ENCODE peak calls at places on chromosomes 1 and 21, in four cellular contexts. One of them, this sample, is unnamed. For H3K4me1, the result is how much of the 10 kb centered on the place peaks cover.

GRCh38 chr1:231337043-231337471 is 595 bp downstream of the EXOC8 start:
- DNase-seq in GM23248: no peak
- DNase-seq in mammary epithelial cell: peak
- DNase-seq in Karpas-422: no peak
- DNase-seq in this sample: peak

GRCh38 chr1:160726498-160727391 is 12.3 kb upstream of the SLAMF7 start:
- DNase-seq in mammary epithelial cell: peak
- DNase-seq in Karpas-422: peak
- DNase-seq in GM23248: peak
- DNase-seq in this sample: peak

GRCh38 chr1:208183977-208184901 is 59.9 kb downstream of the PLXNA2 start:
- DNase-seq in Karpas-422: no peak
- DNase-seq in mammary epithelial cell: peak
- DNase-seq in GM23248: peak
- DNase-seq in this sample: peak

GRCh38 chr1:201172999-201173610 is 17.5 kb upstream of the IGFN1 start:
- DNase-seq in Karpas-422: no peak
- DNase-seq in GM23248: peak
- DNase-seq in mammary epithelial cell: peak
- DNase-seq in this sample: no peak

GRCh38 chr1:63731117-63732043 is 42.4 kb upstream of the ROR1 start:
- DNase-seq in mammary epithelial cell: peak
- DNase-seq in GM23248: peak
- DNase-seq in Karpas-422: no peak
- DNase-seq in this sample: peak

GRCh38 chr1:8631163-8631562 is 186.3 kb downstream of the RERE start:
- DNase-seq in Karpas-422: no peak
- DNase-seq in GM23248: peak
- DNase-seq in mammary epithelial cell: no peak
- DNase-seq in this sample: peak

GRCh38 chr21:27244356-27244755 is 277.5 kb upstream of the ADAMTS5 start:
- DNase-seq in Karpas-422: no peak
- DNase-seq in mammary epithelial cell: no peak
- DNase-seq in GM23248: peak
- DNase-seq in this sample: no peak

GRCh38 chr1:225517221-225517620 is 89.4 kb upstream of the LBR start:
- DNase-seq in GM23248: no peak
- DNase-seq in mammary epithelial cell: no peak
- DNase-seq in Karpas-422: no peak
- DNase-seq in this sample: no peak

GRCh38 chr1:3741566-3742438 is 10.4 kb upstream of the CCDC27 start:
- DNase-seq in mammary epithelial cell: no peak
- DNase-seq in GM23248: no peak
- DNase-seq in Karpas-422: no peak
- DNase-seq in this sample: no peak

GRCh38 chr1:42430286-42430685 is 25.5 kb downstream of the ZMYND12 start:
- DNase-seq in Karpas-422: no peak
- DNase-seq in mammary epithelial cell: no peak
- DNase-seq in GM23248: peak
- DNase-seq in this sample: no peak

GRCh38 chr1:46413596-46413985 is 19.5 kb downstream of the FAAH start:
- DNase-seq in GM23248: peak
- DNase-seq in Karpas-422: peak
- DNase-seq in mammary epithelial cell: no peak
- DNase-seq in this sample: no peak

GRCh38 chr1:192153276-192153675 is 5.0 kb upstream of the RGS18 start:
- DNase-seq in GM23248: no peak
- DNase-seq in Karpas-422: peak
- DNase-seq in mammary epithelial cell: no peak
- DNase-seq in this sample: peak

GRCh38 chr1:1623631-1624442 is 8.1 kb upstream of the MMP23B start:
- DNase-seq in Karpas-422: no peak
- DNase-seq in mammary epithelial cell: no peak
- DNase-seq in GM23248: no peak
- DNase-seq in this sample: no peak
- H3K4me1 ChIP-seq in Karpas-422: under half
- H3K4me1 ChIP-seq in mammary epithelial cell: under half
- H3K4me1 ChIP-seq in GM23248: under half
- H3K4me1 ChIP-seq in this sample: under half

GRCh38 chr1:24895511-24895910 is 34.6 kb downstream of the RUNX3 start:
- DNase-seq in GM23248: no peak
- DNase-seq in mammary epithelial cell: no peak
- DNase-seq in Karpas-422: no peak
- DNase-seq in this sample: no peak

GRCh38 chr1:24898152-24898908 is 31.7 kb downstream of the RUNX3 start:
- DNase-seq in mammary epithelial cell: peak
- DNase-seq in GM23248: peak
- DNase-seq in Karpas-422: peak
- DNase-seq in this sample: peak

GRCh38 chr1:24897263-24898151 is 32.6 kb downstream of the RUNX3 start:
- DNase-seq in Karpas-422: no peak
- DNase-seq in mammary epithelial cell: no peak
- DNase-seq in GM23248: no peak
- DNase-seq in this sample: no peak

GRCh38 chr1:24896596-24897262 is 33.3 kb downstream of the RUNX3 start:
- DNase-seq in mammary epithelial cell: no peak
- DNase-seq in Karpas-422: no peak
- DNase-seq in GM23248: no peak
- DNase-seq in this sample: no peak

GRCh38 chr1:24896176-24896575 is 33.9 kb downstream of the RUNX3 start:
- DNase-seq in Karpas-422: no peak
- DNase-seq in GM23248: no peak
- DNase-seq in mammary epithelial cell: no peak
- DNase-seq in this sample: no peak
- H3K9ac ChIP-seq in Karpas-422: no peak
- H3K9ac ChIP-seq in GM23248: no peak
- H3K9ac ChIP-seq in mammary epithelial cell: no peak
- H3K9ac ChIP-seq in this sample: no peak

GRCh38 chr1:32197837-32198236 is 2.6 kb upstream of the CCDC28B start:
- DNase-seq in mammary epithelial cell: no peak
- DNase-seq in GM23248: no peak
- DNase-seq in Karpas-422: no peak
- DNase-seq in this sample: no peak

GRCh38 chr1:32200226-32201010 is at the start of gene CCDC28B:
- DNase-seq in mammary epithelial cell: peak
- DNase-seq in Karpas-422: peak
- DNase-seq in GM23248: peak
- DNase-seq in this sample: peak

GRCh38 chr1:32198237-32199042 is 2.0 kb upstream of the CCDC28B start:
- DNase-seq in GM23248: no peak
- DNase-seq in mammary epithelial cell: no peak
- DNase-seq in Karpas-422: no peak
- DNase-seq in this sample: no peak

GRCh38 chr1:32199717-32200072 is 700 bp upstream of the CCDC28B start:
- DNase-seq in mammary epithelial cell: no peak
- DNase-seq in GM23248: peak
- DNase-seq in Karpas-422: no peak
- DNase-seq in this sample: no peak

DNA sequence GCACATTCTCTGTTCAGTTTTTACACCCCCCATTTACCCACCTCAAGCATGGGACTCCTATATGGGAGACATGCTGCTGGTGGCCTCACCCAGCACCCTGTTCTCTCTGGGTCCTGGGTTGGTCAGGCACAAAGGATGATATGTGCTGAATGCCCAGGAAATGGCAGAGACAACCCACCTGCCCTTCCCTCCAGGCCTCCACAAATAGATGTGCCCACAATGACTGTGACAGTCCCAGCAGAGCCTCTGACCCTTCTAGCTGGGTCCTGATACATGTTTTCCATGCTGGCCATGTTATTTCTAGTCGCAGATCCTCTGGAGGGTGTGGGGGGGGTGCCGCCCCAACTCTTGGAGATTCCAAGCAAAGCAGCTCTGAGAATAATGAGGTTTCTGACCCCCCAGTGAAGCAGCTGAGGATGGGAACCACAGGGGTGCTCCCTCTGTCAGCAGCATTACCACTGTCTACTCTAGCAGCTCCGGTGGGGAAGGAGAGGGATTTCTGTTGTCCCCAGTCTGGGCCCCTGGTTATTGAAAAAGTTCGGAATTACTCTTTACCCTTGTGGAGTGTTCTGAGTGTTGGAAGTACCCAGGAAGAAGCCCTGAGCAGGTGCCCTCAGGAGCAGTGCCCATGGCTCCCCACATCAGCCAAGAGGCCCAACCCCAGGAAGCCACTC is 1.2 kb upstream of the CCDC28B start:
- DNase-seq in mammary epithelial cell: no peak
- DNase-seq in Karpas-422: no peak
- DNase-seq in GM23248: no peak
- DNase-seq in this sample: no peak
- H3K4me3 ChIP-seq in mammary epithelial cell: no peak
- H3K4me3 ChIP-seq in Karpas-422: peak
- H3K4me3 ChIP-seq in GM23248: no peak
- H3K4me3 ChIP-seq in this sample: no peak

GRCh38 chr1:174036798-174037197 is 14.6 kb upstream of the RC3H1 start:
- DNase-seq in Karpas-422: no peak
- DNase-seq in mammary epithelial cell: no peak
- DNase-seq in GM23248: no peak
- DNase-seq in this sample: no peak
- H3K4me1 ChIP-seq in Karpas-422: under half
- H3K4me1 ChIP-seq in mammary epithelial cell: under half
- H3K4me1 ChIP-seq in GM23248: under half
- H3K4me1 ChIP-seq in this sample: under half

GRCh38 chr1:185238447-185238846 is 78.6 kb downstream of the IVNS1ABP start:
- DNase-seq in Karpas-422: peak
- DNase-seq in GM23248: peak
- DNase-seq in mammary epithelial cell: no peak
- DNase-seq in this sample: peak

GRCh38 chr1:185227161-185227560 is 70.2 kb downstream of the SWT1 start:
- DNase-seq in GM23248: no peak
- DNase-seq in mammary epithelial cell: no peak
- DNase-seq in Karpas-422: no peak
- DNase-seq in this sample: no peak

GRCh38 chr1:185228979-185229378 is 72.0 kb downstream of the SWT1 start:
- DNase-seq in mammary epithelial cell: no peak
- DNase-seq in Karpas-422: no peak
- DNase-seq in GM23248: no peak
- DNase-seq in this sample: no peak

GRCh38 chr1:185229981-185230380 is 73.0 kb downstream of the SWT1 start:
- DNase-seq in mammary epithelial cell: no peak
- DNase-seq in Karpas-422: no peak
- DNase-seq in GM23248: no peak
- DNase-seq in this sample: no peak

DNA sequence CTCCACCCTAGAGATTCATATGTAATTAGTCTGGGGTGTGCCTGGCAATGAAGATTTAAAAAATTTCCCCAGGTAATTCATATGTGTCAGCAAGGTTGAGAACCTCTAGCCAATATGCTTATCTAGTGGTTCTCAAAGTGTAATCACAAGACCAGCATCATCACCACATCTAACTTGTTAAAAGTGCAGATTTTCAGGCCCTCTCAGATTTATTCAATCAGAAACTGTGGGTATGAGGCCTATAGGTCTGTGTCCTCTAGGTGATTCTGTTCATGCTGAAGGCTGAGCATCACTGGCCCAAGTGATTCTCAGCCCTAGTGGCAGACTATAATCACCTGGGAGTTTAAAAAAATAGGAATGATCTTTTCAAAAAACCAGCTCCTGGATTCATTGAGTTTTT is 75.9 kb downstream of the SWT1 start:
- DNase-seq in GM23248: no peak
- DNase-seq in mammary epithelial cell: no peak
- DNase-seq in Karpas-422: no peak
- DNase-seq in this sample: no peak
- H3K9ac ChIP-seq in GM23248: no peak
- H3K9ac ChIP-seq in mammary epithelial cell: no peak
- H3K9ac ChIP-seq in Karpas-422: no peak
- H3K9ac ChIP-seq in this sample: no peak

This sample was measured in adipocyte.